ENCODE peak calls at places on chromosomes 16 and 17, in seven cellular contexts. T is RWPE1, J is neural progenitor cell, A is PC-3, X is ovary, Q is H9, S is dorsolateral prefrontal cortex. P is an unnamed sample.

GRCh38 chr16:15611610-15612009 is 31.3 kb downstream of the MARF1 start:
- DNase-seq in T (no peak), J (no peak), A (no peak), X (no peak), Q (no peak), S (no peak), P (no peak)

GRCh38 chr17:34235389-34236028 is 19.6 kb upstream of the CCL2 start:
- DNase-seq in T (no peak), J (peak; percentile 40), A (no peak), X (peak; percentile 61), Q (no peak), S (no peak), P (no peak)

GRCh38 chr16:23520500-23520899 is 10.2 kb upstream of the GGA2 start:
- DNase-seq in T (no peak), J (no peak), A (no peak), X (no peak), Q (no peak), S (no peak), P (no peak)

GRCh38 chr16:81817789-81818304 is 38.8 kb downstream of the PLCG2 start:
- DNase-seq in T (no peak), J (no peak), A (no peak), X (no peak), Q (no peak), S (no peak), P (no peak)

GRCh38 chr17:61399131-61400057 is at the start of gene TBX2:
- DNase-seq in T (peak; percentile 39), J (peak; percentile 67), A (peak; percentile 85), X (peak; percentile 27), Q (peak; percentile 92), S (no peak), P (no peak)

GRCh38 chr16:50671644-50672260 is 9.4 kb downstream of the SNX20 start:
- DNase-seq in T (no peak), J (peak; percentile 52), A (peak; percentile 48), X (no peak), Q (no peak), S (no peak), P (peak; percentile 37)

GRCh38 chr17:48892940-48893645 is 506 bp downstream of the ATP5MC1 start:
- DNase-seq in T (no peak), J (no peak), A (no peak), X (no peak), Q (no peak), S (no peak), P (no peak)

GRCh38 chr17:76422406-76422805 is 30.5 kb downstream of the UBE2O start:
- DNase-seq in T (no peak), J (no peak), A (no peak), X (no peak), Q (no peak), S (no peak), P (no peak)

GRCh38 chr16:69123894-69124293 is 8.5 kb downstream of the CHTF8 start:
- DNase-seq in T (peak; percentile 55), J (peak; percentile 79), A (peak; percentile 73), X (peak; percentile 71), Q (no peak), S (peak; percentile 27), P (peak; percentile 53)

GRCh38 chr16:34078697-34079096 is 619.3 kb downstream of the TP53TG3F start:
- DNase-seq in T (no peak), J (no peak), A (no peak), X (no peak), Q (no peak), S (no peak), P (no peak)

GRCh38 chr17:7587831-7588230 is 2.1 kb downstream of the SOX15 start:
- DNase-seq in T (peak; percentile 85), J (no peak), A (peak; percentile 45), X (no peak), Q (no peak), S (no peak), P (no peak)

GRCh38 chr17:80475949-80476876 is at the start of gene NPTX1:
- DNase-seq in T (peak; percentile 44), J (peak; percentile 67), A (peak; percentile 23), X (no peak), Q (no peak), S (peak; percentile 52), P (no peak)

GRCh38 chr17:37821025-37821713 is 76.3 kb upstream of the HNF1B start:
- DNase-seq in T (no peak), J (no peak), A (peak; percentile 21), X (no peak), Q (no peak), S (no peak), P (no peak)

GRCh38 chr17:76565728-76566612 is 19.7 kb downstream of the ST6GALNAC2 start:
- DNase-seq in T (no peak), J (no peak), A (no peak), X (no peak), Q (peak; percentile 34), S (no peak), P (no peak)

GRCh38 chr16:86575754-86576557 is 2.4 kb upstream of the FOXL1 start:
- DNase-seq in T (peak; percentile 96), J (peak; percentile 97), A (peak; percentile 94), X (no peak), Q (peak; percentile 95), S (no peak), P (peak; percentile 19)

GRCh38 chr16:287981-288920 is 5.3 kb downstream of the PDIA2 start:
- DNase-seq in T (no peak), J (no peak), A (no peak), X (no peak), Q (no peak), S (no peak), P (no peak)

GRCh38 chr17:68011199-68011665 is 15.0 kb upstream of the C17orf58 start:
- DNase-seq in T (peak; percentile 28), J (peak; percentile 66), A (peak; percentile 59), X (no peak), Q (peak; percentile 90), S (peak; percentile 26), P (peak; percentile 43)

GRCh38 chr17:38729886-38730525 is at the start of gene CISD3:
- DNase-seq in T (peak; percentile 83), J (peak; percentile 96), A (peak; percentile 86), X (peak; percentile 88), Q (peak; percentile 86), S (peak; percentile 80), P (peak; percentile 89)

GRCh38 chr17:75155191-75155601 is 884 bp upstream of the JPT1 start:
- DNase-seq in T (peak; percentile 23), J (peak; percentile 30), A (peak; percentile 43), X (no peak), Q (peak; percentile 46), S (no peak), P (no peak)

GRCh38 chr17:77381185-77381700 is 240.5 kb downstream of the SEC14L1 start:
- DNase-seq in T (no peak), J (no peak), A (no peak), X (peak; percentile 23), Q (no peak), S (no peak), P (no peak)

GRCh38 chr17:36777118-36777517 is 160.2 kb upstream of the LHX1 start:
- DNase-seq in T (peak; percentile 34), J (peak; percentile 76), A (peak; percentile 3), X (no peak), Q (no peak), S (no peak), P (no peak)

GRCh38 chr17:2786176-2786881 is 9.9 kb upstream of the RAP1GAP2 start:
- DNase-seq in T (peak; percentile 85), J (peak; percentile 93), A (peak; percentile 92), X (peak; percentile 26), Q (peak; percentile 99), S (peak; percentile 81), P (peak; percentile 91)

GRCh38 chr16:89582614-89583196 is 7.1 kb downstream of the CPNE7 start:
- DNase-seq in T (no peak), J (no peak), A (no peak), X (no peak), Q (no peak), S (no peak), P (no peak)
- H3K27ac ChIP-seq in T (peak overlapping the region; percentile 79), J (no peak overlapping the region), A (peak overlapping the region; percentile 39), X (no peak overlapping the region), Q (no peak overlapping the region), S (no peak overlapping the region), P (no peak overlapping the region)

GRCh38 chr17:63203652-63204051 is 237.6 kb downstream of the TANC2 start:
- DNase-seq in T (no peak), J (no peak), A (no peak), X (no peak), Q (no peak), S (no peak), P (no peak)
- TF ChIP-seq CTCF in T (no peak), J (no peak), A (no peak), X (no peak), Q (no peak), S (no peak), P (no peak)

DNA sequence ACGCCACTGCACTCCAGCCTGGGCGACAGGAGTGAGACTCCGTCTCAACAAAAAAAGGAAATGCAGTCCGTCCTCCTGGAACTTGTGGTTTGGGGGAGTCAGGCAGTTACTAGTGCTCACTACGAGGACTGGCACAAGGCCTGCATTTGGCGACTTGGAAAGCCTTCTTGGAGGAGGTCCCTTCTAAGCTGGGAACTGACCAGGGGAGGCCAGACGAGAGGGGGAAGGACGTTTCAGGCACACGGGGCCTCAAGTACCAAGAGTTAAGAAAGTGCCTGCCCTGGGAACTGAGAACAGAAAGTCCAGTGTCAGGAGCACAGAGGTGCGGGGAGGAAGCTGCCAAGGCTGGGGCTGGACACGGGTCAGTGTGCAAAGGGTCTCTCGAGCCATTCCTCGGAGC is 89.9 kb downstream of the ABR start:
- DNase-seq in T (no peak), J (no peak), A (no peak), X (no peak), Q (no peak), S (no peak), P (no peak)
- H3K27ac ChIP-seq in T (peak overlapping the region; percentile 95), J (no peak overlapping the region), A (no peak overlapping the region), X (no peak overlapping the region), Q (no peak overlapping the region), S (peak overlapping the region; percentile 61), P (no peak overlapping the region)

GRCh38 chr16:70597135-70597534 is 49.2 kb upstream of the IL34 start:
- DNase-seq in T (no peak), J (no peak), A (no peak), X (no peak), Q (no peak), S (no peak), P (no peak)

GRCh38 chr16:70601576-70602575 is 44.5 kb upstream of the IL34 start:
- DNase-seq in T (no peak), J (no peak), A (no peak), X (no peak), Q (no peak), S (no peak), P (no peak)

GRCh38 chr16:70600730-70601129 is 45.6 kb upstream of the IL34 start:
- DNase-seq in T (no peak), J (no peak), A (no peak), X (no peak), Q (no peak), S (no peak), P (no peak)

GRCh38 chr16:70602831-70603230 is 43.5 kb upstream of the IL34 start:
- DNase-seq in T (no peak), J (no peak), A (no peak), X (no peak), Q (no peak), S (no peak), P (no peak)

DNA sequence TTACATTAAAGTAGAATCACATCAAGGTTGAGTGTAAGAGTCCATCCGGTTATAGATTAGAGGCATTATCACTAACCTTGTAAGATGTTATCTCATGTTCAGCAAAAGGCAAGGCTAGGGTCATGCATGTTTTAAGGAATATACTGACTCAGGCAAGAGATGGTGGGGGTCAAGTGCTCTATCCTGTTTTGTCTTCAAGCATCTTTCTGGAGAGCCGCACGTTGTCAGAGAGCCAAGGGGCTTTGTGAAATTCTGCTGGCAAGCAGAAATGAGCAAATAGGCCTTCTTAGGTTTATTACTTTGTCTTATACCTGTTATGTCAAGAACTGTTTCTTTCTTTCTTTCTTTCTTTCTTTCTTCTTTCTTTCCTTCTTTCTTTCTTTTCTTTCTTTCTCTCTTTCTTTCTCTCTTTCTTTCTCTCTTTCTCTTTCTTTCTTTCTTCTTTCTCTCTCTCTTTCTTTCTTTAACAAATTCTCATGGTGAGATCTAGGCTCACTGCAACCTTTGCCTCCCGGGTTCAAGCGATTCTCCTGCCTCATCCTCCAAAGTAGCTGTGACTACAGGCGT is 47.3 kb upstream of the IL34 start:
- DNase-seq in T (no peak), J (no peak), A (no peak), X (peak; percentile 58), Q (no peak), S (no peak), P (no peak)
- TF ChIP-seq CTCF in T (no peak), J (no peak), A (no peak), X (no peak), Q (no peak), S (no peak), P (no peak)

P was measured in CD4-positive, alpha-beta T cell.